ENCODE peak calls at places on chromosomes 4 and X, in nine cellular contexts. V is thoracic aorta; X is coronary artery; Y is naive thymus-derived CD4-positive, alpha-beta T cell; A is spleen; K is RWPE1; F is hepatocyte; I is PC-3; Z is astrocyte. N is an unnamed sample.

GRCh38 chr4:107719211-107719926 is 665 bp downstream of the PAPSS1 start:
- DNase-seq in Z (peak; percentile 46), F (no peak), Y (peak; percentile 4), V (no peak), K (peak; percentile 34), I (peak; percentile 46), X (peak; percentile 78), A (no peak), N (no peak)

GRCh38 chr4:48116582-48116981 is 17.5 kb downstream of the TXK start:
- DNase-seq in A (no peak), F (no peak), X (no peak), I (no peak), Y (no peak), V (no peak), Z (no peak), K (no peak), N (no peak)

GRCh38 chr4:53536328-53536727 is 55.0 kb downstream of the LNX1 start:
- DNase-seq in X (no peak), K (no peak), I (no peak), Y (no peak), V (no peak), A (no peak), F (no peak), Z (no peak), N (no peak)

GRCh38 chr4:139241784-139242151 is 38.3 kb downstream of the MGARP start:
- DNase-seq in Y (no peak), Z (no peak), F (no peak), A (no peak), X (no peak), K (no peak), I (no peak), V (no peak), N (no peak)

GRCh38 chr4:148061795-148062194 is 329.9 kb downstream of the ARHGAP10 start:
- DNase-seq in A (no peak), X (no peak), Y (no peak), I (no peak), K (no peak), Z (no peak), F (no peak), V (no peak), N (no peak)

GRCh38 chrX:47212381-47213293 is 5.8 kb upstream of the CDK16 start:
- DNase-seq in K (no peak), A (peak; percentile 65), X (no peak), Z (no peak), F (no peak), Y (no peak), I (no peak), V (no peak), N (no peak)

GRCh38 chr4:172802041-172802440 is 366.6 kb upstream of the GALNT7 start:
- DNase-seq in F (no peak), I (no peak), X (no peak), K (no peak), Y (no peak), A (no peak), V (no peak), Z (no peak), N (no peak)

GRCh38 chr4:142347241-142347640 is 498.9 kb downstream of the INPP4B start:
- DNase-seq in A (no peak), Z (peak; percentile 81), V (no peak), K (peak; percentile 34), F (peak; percentile 41), Y (no peak), X (no peak), I (peak; percentile 77), N (no peak)

DNA sequence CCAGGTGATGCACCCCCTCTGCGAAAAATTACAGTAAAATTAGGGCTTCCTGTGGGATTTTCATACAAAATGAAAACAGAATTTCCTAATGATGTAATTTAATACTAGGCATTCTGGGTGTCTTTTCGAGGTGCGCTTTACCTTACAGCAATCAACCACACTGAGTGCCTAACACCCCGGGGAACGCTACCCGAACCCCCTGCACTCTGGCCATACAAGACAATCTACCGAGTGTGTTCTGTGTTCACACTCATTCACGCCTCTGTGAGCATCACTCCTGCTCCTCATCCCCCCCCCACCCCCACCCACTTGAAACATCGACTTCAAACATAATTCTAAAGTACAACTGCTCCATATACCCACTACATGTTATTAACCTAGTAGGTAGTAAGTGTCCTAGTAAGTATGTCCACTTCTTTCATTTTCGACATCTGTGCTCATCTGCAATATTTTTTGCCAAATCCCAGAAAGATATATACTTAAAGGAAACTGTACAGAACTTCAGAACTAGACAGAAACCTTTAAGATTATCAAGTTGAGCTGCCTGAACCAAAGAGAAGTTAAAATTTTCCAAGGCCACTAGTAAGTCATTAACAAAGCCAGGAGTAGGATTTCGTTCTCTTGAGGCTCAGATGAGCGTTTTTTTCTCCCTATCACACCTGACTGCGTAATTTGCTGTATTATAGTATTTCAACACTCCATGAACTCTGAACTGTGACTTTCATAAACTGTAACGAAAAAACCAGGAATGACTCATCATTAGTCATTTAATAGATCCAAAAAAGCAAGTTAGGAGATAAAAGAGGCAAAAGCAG is 79.9 kb downstream of the FAT1 start:
- DNase-seq in X (no peak), Z (peak; percentile 68), F (peak; percentile 63), K (peak; percentile 78), A (no peak), Y (no peak), V (no peak), I (peak; percentile 83), N (no peak)
- H3K27ac ChIP-seq in X (no peak overlapping the region), Z (peak overlapping the region; percentile 28), F (peak overlapping the region; percentile 69), K (peak overlapping the region; percentile 71), A (no peak overlapping the region), Y (no peak overlapping the region), V (no peak overlapping the region), I (peak overlapping the region; percentile 54), N (no peak overlapping the region)

GRCh38 chr4:46425775-46426400 is 36.0 kb upstream of the GABRA2 start:
- DNase-seq in V (no peak), X (no peak), A (no peak), I (peak; percentile 22), Z (no peak), F (no peak), K (no peak), Y (no peak), N (no peak)
- H3K27ac ChIP-seq in V (no peak overlapping the region), X (no peak overlapping the region), A (no peak overlapping the region), I (no peak overlapping the region), Z (no peak overlapping the region), F (no peak overlapping the region), K (no peak overlapping the region), Y (no peak overlapping the region), N (no peak overlapping the region)

GRCh38 chr4:42573249-42573648 is 83.7 kb downstream of the ATP8A1 start:
- DNase-seq in K (no peak), X (no peak), I (no peak), Y (no peak), Z (no peak), V (no peak), A (no peak), F (no peak), N (no peak)

GRCh38 chr4:42568610-42569207 is 88.2 kb downstream of the ATP8A1 start:
- DNase-seq in F (peak; percentile 86), K (peak; percentile 42), Y (peak; percentile 64), X (no peak), V (no peak), I (peak; percentile 77), Z (peak; percentile 30), A (no peak), N (peak; percentile 61)

GRCh38 chr4:42566835-42567234 is 90.1 kb downstream of the ATP8A1 start:
- DNase-seq in K (no peak), X (no peak), F (no peak), I (no peak), V (no peak), Y (no peak), Z (no peak), A (no peak), N (no peak)

GRCh38 chr4:42574873-42575272 is 82.0 kb downstream of the ATP8A1 start:
- DNase-seq in Y (no peak), Z (no peak), A (no peak), K (no peak), F (no peak), X (no peak), I (no peak), V (no peak), N (no peak)

DNA sequence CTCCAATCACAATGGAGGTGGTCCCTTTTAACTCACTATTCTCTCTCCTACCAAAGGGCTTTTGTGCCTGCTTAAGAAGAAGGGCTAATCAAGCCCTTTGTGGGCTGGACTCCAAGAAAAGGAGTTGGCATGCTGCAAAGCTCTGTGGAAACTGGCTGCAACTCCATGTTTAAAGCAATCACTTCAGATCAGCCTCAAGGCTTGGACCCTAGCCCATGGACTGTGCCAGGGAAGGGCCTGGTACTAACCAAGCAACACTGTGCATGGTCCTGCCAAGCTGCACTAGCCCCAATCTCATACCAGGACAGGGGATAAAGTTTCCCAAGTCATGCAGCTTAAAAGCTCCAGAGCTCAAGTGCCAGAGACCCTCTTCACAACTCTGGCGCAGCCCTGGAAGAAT is 86.7 kb downstream of the ATP8A1 start:
- DNase-seq in K (no peak), X (no peak), Y (no peak), A (no peak), I (no peak), F (peak; percentile 11), V (no peak), Z (no peak), N (no peak)
- H3K27ac ChIP-seq in K (no peak overlapping the region), X (no peak overlapping the region), Y (no peak overlapping the region), A (no peak overlapping the region), I (no peak overlapping the region), F (no peak overlapping the region), V (no peak overlapping the region), Z (no peak overlapping the region), N (no peak overlapping the region)

DNA sequence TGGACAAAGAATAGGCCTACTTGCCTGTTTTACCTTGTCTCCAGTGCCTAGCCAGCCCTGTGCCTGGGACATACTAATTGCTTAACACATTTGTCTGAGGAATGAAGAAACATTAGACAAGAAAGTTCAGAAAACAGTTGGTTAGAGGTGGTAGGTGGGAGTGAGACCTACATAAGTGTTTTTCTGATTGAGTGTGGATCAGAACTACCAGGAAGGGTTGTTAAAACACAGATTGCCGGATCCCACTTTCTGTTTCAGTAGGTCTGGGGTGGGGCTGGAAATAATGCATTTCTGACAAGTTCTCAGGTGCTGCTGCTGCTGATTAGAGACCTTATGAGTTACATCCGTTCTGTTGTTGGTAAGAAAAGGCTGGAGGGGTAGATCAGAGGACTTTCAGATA is 5.7 kb upstream of the JADE1 start:
- DNase-seq in X (no peak), Z (no peak), V (no peak), F (no peak), I (no peak), A (no peak), Y (no peak), K (no peak), N (no peak)
- H3K27ac ChIP-seq in X (no peak overlapping the region), Z (no peak overlapping the region), V (no peak overlapping the region), F (no peak overlapping the region), I (no peak overlapping the region), A (peak overlapping the region; percentile 31), Y (peak overlapping the region; percentile 57), K (no peak overlapping the region), N (peak overlapping the region; percentile 46)

DNA sequence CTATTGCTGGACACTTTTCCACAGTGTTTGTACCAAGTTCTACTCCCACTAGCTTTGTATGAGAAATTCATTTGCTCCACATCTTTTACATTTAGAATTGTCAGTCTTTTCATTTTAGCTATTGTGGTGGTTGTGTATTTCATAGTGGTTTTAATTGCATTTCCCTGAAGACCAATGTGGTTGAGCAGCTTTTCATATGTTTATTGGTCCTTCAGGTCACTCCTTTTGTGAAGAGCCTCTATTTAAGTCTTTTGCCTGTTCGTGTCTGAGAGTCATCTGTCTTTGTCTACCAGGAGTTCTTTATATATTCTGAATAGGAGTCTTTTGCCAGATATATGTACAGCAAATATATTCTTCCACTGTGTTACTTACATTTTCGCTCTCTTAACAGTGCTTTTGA is 87.2 kb downstream of the TBC1D19 start:
- DNase-seq in F (no peak), V (no peak), K (no peak), Y (no peak), X (no peak), A (no peak), Z (no peak), I (no peak), N (no peak)
- H3K27ac ChIP-seq in F (no peak overlapping the region), V (no peak overlapping the region), K (no peak overlapping the region), Y (no peak overlapping the region), X (no peak overlapping the region), A (no peak overlapping the region), Z (no peak overlapping the region), I (no peak overlapping the region), N (no peak overlapping the region)

N was measured in CD4-positive, alpha-beta memory T cell.